ENCODE peak calls at places on chromosome X, in seven cellular contexts. G is frontal cortex, J is hepatocyte, O is thyroid gland, M is mucosa of descending colon, T is foreskin fibroblast, R is lung. E is an unnamed sample.

GRCh38 chrX:46573331-46573895 is at the start of gene CHST7:
- DNase-seq in J (peak), O (peak), M (peak), T (peak), R (peak), G (peak), E (peak)

GRCh38 chrX:14903891-14904290 is 30.7 kb downstream of the MOSPD2 start:
- DNase-seq in R (no peak), M (no peak), J (no peak), T (no peak), O (no peak), G (no peak), E (no peak)

GRCh38 chrX:150035531-150035930 is 97.2 kb upstream of the EOLA2 start:
- DNase-seq in J (no peak), R (no peak), T (no peak), M (no peak), G (no peak), O (no peak), E (no peak)

GRCh38 chrX:38282044-38282443 is 45.3 kb downstream of the RPGR start:
- DNase-seq in O (no peak), T (no peak), R (no peak), M (no peak), G (no peak), J (no peak), E (no peak)

GRCh38 chrX:24266996-24267395 is 46.9 kb downstream of the SUPT20HL2 start:
- DNase-seq in R (no peak), J (no peak), G (no peak), M (no peak), T (no peak), O (no peak), E (no peak)

GRCh38 chrX:1466971-1467561 is 14.4 kb upstream of the ASMTL start:
- DNase-seq in M (no peak), J (no peak), O (no peak), T (no peak), G (no peak), R (peak), E (no peak)

GRCh38 chrX:35276115-35276514 is 333.5 kb downstream of the FAM47B start:
- DNase-seq in R (no peak), M (no peak), O (no peak), J (no peak), T (no peak), G (no peak), E (no peak)

GRCh38 chrX:43744284-43744683 is 88.2 kb downstream of the MAOA start:
- DNase-seq in O (no peak), M (no peak), T (no peak), J (no peak), R (no peak), G (no peak), E (no peak)

GRCh38 chrX:8430444-8430843 is 34.2 kb upstream of the VCX3B start:
- DNase-seq in G (no peak), O (no peak), J (no peak), T (no peak), R (no peak), M (no peak), E (no peak)

GRCh38 chrX:13064599-13065143 is 20.3 kb upstream of the FAM9C start:
- DNase-seq in M (no peak), J (peak), T (peak), O (no peak), G (no peak), R (no peak), E (no peak)

GRCh38 chrX:152632445-152633097 is 5.1 kb upstream of the GABRQ start:
- DNase-seq in M (peak), T (no peak), O (peak), G (no peak), J (peak), R (peak), E (peak)

GRCh38 chrX:107324493-107325310 is 118.3 kb downstream of the DNAAF6 start:
- DNase-seq in O (peak), J (peak), G (peak), R (no peak), M (peak), T (peak), E (no peak)

GRCh38 chrX:152912641-152913040 is 14.8 kb downstream of the ZNF185 start:
- DNase-seq in T (no peak), O (no peak), R (no peak), M (no peak), G (no peak), J (no peak), E (no peak)

GRCh38 chrX:56498756-56499155 is 64.7 kb upstream of the UBQLN2 start:
- DNase-seq in R (no peak), J (no peak), M (no peak), G (no peak), O (no peak), T (no peak), E (no peak)

GRCh38 chrX:79413009-79413408 is 45.9 kb upstream of the ITM2A start:
- DNase-seq in O (no peak), R (no peak), T (peak), G (no peak), J (peak), M (no peak), E (peak)

GRCh38 chrX:41441934-41442823 is 5.0 kb upstream of the NYX start:
- DNase-seq in M (peak), T (peak), O (peak), J (peak), R (peak), G (peak), E (peak)

GRCh38 chrX:77755561-77755960 is 30.5 kb downstream of the ATRX start:
- DNase-seq in J (no peak), R (no peak), G (no peak), M (no peak), T (no peak), O (no peak), E (no peak)

GRCh38 chrX:40877869-40878268 is 142.5 kb upstream of the MED14 start:
- DNase-seq in O (no peak), J (no peak), M (no peak), R (no peak), G (no peak), T (no peak), E (peak)

GRCh38 chrX:38639730-38640129 is 78.4 kb downstream of the TSPAN7 start:
- DNase-seq in T (no peak), G (no peak), M (no peak), O (no peak), R (no peak), J (no peak), E (no peak)

GRCh38 chrX:55056820-55057690 is 17.8 kb upstream of the PAGE2B start:
- DNase-seq in M (no peak), J (no peak), O (no peak), G (no peak), R (no peak), T (no peak), E (no peak)

GRCh38 chrX:276588-277171 is 4.5 kb upstream of the PLCXD1 start:
- DNase-seq in T (peak), G (peak), R (no peak), O (peak), M (peak), J (peak), E (no peak)

E was measured in HepG2.